ENCODE peak calls at places on chromosomes 7 and 10, in ten cellular contexts. One of them, this sample, is unnamed.

GRCh38 chr7:124667312-124667711 is 98.3 kb downstream of the GPR37 start:
- DNase-seq in ovary: no peak
- DNase-seq in suprapubic skin: no peak
- DNase-seq in spleen: no peak
- DNase-seq in endothelial cell of umbilical vein: no peak
- DNase-seq in A549: no peak
- DNase-seq in body of pancreas: no peak
- DNase-seq in adrenal gland: no peak
- DNase-seq in heart left ventricle: no peak
- DNase-seq in esophagus muscularis mucosa: no peak
- DNase-seq in this sample: no peak

GRCh38 chr7:90595341-90595800 is 750 bp upstream of the CDK14 start:
- DNase-seq in ovary: no peak
- DNase-seq in suprapubic skin: no peak
- DNase-seq in spleen: no peak
- DNase-seq in endothelial cell of umbilical vein: no peak
- DNase-seq in A549: no peak
- DNase-seq in body of pancreas: no peak
- DNase-seq in adrenal gland: no peak
- DNase-seq in heart left ventricle: no peak
- DNase-seq in esophagus muscularis mucosa: no peak
- DNase-seq in this sample: no peak

GRCh38 chr7:114865564-114865963 is 56.3 kb upstream of the MDFIC start:
- DNase-seq in ovary: peak; percentile 18
- DNase-seq in suprapubic skin: no peak
- DNase-seq in spleen: peak; percentile 78
- DNase-seq in endothelial cell of umbilical vein: peak; percentile 64
- DNase-seq in A549: peak; percentile 6
- DNase-seq in body of pancreas: peak; percentile 39
- DNase-seq in adrenal gland: peak; percentile 79
- DNase-seq in heart left ventricle: peak; percentile 41
- DNase-seq in esophagus muscularis mucosa: no peak
- DNase-seq in this sample: peak; percentile 61

GRCh38 chr7:130821864-130822263 is 87.9 kb upstream of the KLF14 start:
- DNase-seq in ovary: no peak
- DNase-seq in suprapubic skin: no peak
- DNase-seq in spleen: no peak
- DNase-seq in endothelial cell of umbilical vein: no peak
- DNase-seq in A549: no peak
- DNase-seq in body of pancreas: no peak
- DNase-seq in adrenal gland: no peak
- DNase-seq in heart left ventricle: no peak
- DNase-seq in esophagus muscularis mucosa: no peak
- DNase-seq in this sample: no peak

GRCh38 chr10:102744374-102745051 is 765 bp downstream of the WBP1L start:
- DNase-seq in ovary: no peak
- DNase-seq in suprapubic skin: peak; percentile 74
- DNase-seq in spleen: no peak
- DNase-seq in endothelial cell of umbilical vein: peak; percentile 58
- DNase-seq in A549: no peak
- DNase-seq in body of pancreas: no peak
- DNase-seq in adrenal gland: peak; percentile 72
- DNase-seq in heart left ventricle: peak; percentile 42
- DNase-seq in esophagus muscularis mucosa: no peak
- DNase-seq in this sample: no peak

GRCh38 chr7:129845972-129846327 is 106.8 kb downstream of the UBE2H start:
- DNase-seq in ovary: no peak
- DNase-seq in suprapubic skin: no peak
- DNase-seq in spleen: no peak
- DNase-seq in endothelial cell of umbilical vein: peak; percentile 74
- DNase-seq in A549: no peak
- DNase-seq in body of pancreas: no peak
- DNase-seq in adrenal gland: no peak
- DNase-seq in heart left ventricle: no peak
- DNase-seq in esophagus muscularis mucosa: no peak
- DNase-seq in this sample: no peak

GRCh38 chr10:43123361-43124093 is 14.7 kb upstream of the CSGALNACT2 start:
- DNase-seq in ovary: no peak
- DNase-seq in suprapubic skin: peak; percentile 45
- DNase-seq in spleen: peak; percentile 59
- DNase-seq in endothelial cell of umbilical vein: no peak
- DNase-seq in A549: no peak
- DNase-seq in body of pancreas: peak; percentile 6
- DNase-seq in adrenal gland: peak; percentile 43
- DNase-seq in heart left ventricle: no peak
- DNase-seq in esophagus muscularis mucosa: no peak
- DNase-seq in this sample: no peak

GRCh38 chr7:116576350-116577319 is 51.8 kb downstream of the CAV1 start:
- DNase-seq in ovary: no peak
- DNase-seq in suprapubic skin: no peak
- DNase-seq in spleen: no peak
- DNase-seq in endothelial cell of umbilical vein: peak; percentile 98
- DNase-seq in A549: no peak
- DNase-seq in body of pancreas: no peak
- DNase-seq in adrenal gland: no peak
- DNase-seq in heart left ventricle: peak; percentile 57
- DNase-seq in esophagus muscularis mucosa: no peak
- DNase-seq in this sample: no peak

GRCh38 chr7:18102576-18102975 is 74.9 kb upstream of the PRPS1L1 start:
- DNase-seq in ovary: no peak
- DNase-seq in suprapubic skin: no peak
- DNase-seq in spleen: no peak
- DNase-seq in endothelial cell of umbilical vein: no peak
- DNase-seq in A549: no peak
- DNase-seq in body of pancreas: no peak
- DNase-seq in adrenal gland: no peak
- DNase-seq in heart left ventricle: no peak
- DNase-seq in esophagus muscularis mucosa: no peak
- DNase-seq in this sample: no peak

GRCh38 chr10:119769886-119770285 is 44.0 kb downstream of the INPP5F start:
- DNase-seq in ovary: no peak
- DNase-seq in suprapubic skin: no peak
- DNase-seq in spleen: no peak
- DNase-seq in endothelial cell of umbilical vein: peak; percentile 86
- DNase-seq in A549: no peak
- DNase-seq in body of pancreas: no peak
- DNase-seq in adrenal gland: no peak
- DNase-seq in heart left ventricle: no peak
- DNase-seq in esophagus muscularis mucosa: no peak
- DNase-seq in this sample: no peak

GRCh38 chr10:33155720-33156638 is 178.5 kb downstream of the NRP1 start:
- DNase-seq in ovary: no peak
- DNase-seq in suprapubic skin: no peak
- DNase-seq in spleen: no peak
- DNase-seq in endothelial cell of umbilical vein: no peak
- DNase-seq in A549: peak; percentile 89
- DNase-seq in body of pancreas: peak; percentile 21
- DNase-seq in adrenal gland: no peak
- DNase-seq in heart left ventricle: no peak
- DNase-seq in esophagus muscularis mucosa: no peak
- DNase-seq in this sample: no peak

DNA sequence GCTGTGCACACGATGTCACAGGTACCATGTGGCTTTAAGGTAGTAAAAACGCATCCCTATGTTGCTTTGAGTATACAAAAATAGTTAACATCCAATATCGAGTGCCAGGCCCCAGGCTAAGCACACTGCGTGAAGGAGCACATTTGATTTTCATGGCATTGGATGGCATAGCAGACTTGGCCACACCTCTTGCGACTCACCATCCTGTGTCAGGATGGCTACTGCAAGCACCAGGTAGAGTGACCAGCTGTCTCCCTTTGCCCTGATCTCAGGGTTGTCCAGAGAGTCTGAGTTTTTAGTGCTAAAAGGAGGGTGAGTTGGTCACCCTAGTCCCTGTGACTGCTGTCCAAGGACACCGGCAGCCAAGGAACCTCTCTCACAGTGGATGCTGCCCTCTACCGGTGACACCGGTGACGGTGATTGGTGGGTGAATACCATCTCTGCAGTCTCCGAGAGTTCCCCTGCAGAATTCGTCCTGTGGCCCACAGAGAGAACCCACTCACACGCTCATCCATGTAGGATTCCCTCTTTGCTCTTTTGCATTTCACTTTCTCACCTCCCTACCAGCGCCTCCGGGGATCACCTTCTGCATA is 76.1 kb downstream of the BICC1 start:
- DNase-seq in ovary: no peak
- DNase-seq in suprapubic skin: no peak
- DNase-seq in spleen: no peak
- DNase-seq in endothelial cell of umbilical vein: no peak
- DNase-seq in A549: no peak
- DNase-seq in body of pancreas: peak; percentile 51
- DNase-seq in adrenal gland: peak; percentile 55
- DNase-seq in heart left ventricle: no peak
- DNase-seq in esophagus muscularis mucosa: no peak
- DNase-seq in this sample: no peak
- TF ChIP-seq POLR2A in ovary: no peak
- TF ChIP-seq POLR2A in suprapubic skin: no peak
- TF ChIP-seq POLR2A in spleen: no peak
- TF ChIP-seq POLR2A in endothelial cell of umbilical vein: no peak
- TF ChIP-seq POLR2A in A549: no peak
- TF ChIP-seq POLR2A in body of pancreas: no peak
- TF ChIP-seq POLR2A in adrenal gland: no peak
- TF ChIP-seq POLR2A in heart left ventricle: no peak
- TF ChIP-seq POLR2A in esophagus muscularis mucosa: no peak
- TF ChIP-seq POLR2A in this sample: no peak

GRCh38 chr10:3471497-3471896 is 298.9 kb upstream of the PITRM1 start:
- DNase-seq in ovary: no peak
- DNase-seq in suprapubic skin: no peak
- DNase-seq in spleen: no peak
- DNase-seq in endothelial cell of umbilical vein: no peak
- DNase-seq in A549: no peak
- DNase-seq in body of pancreas: no peak
- DNase-seq in adrenal gland: no peak
- DNase-seq in heart left ventricle: no peak
- DNase-seq in esophagus muscularis mucosa: no peak
- DNase-seq in this sample: no peak
- H3K4me1 ChIP-seq in ovary: peaks cover 19% of the 10 kb centered on the region
- H3K4me1 ChIP-seq in suprapubic skin: peaks cover 66% of the 10 kb centered on the region
- H3K4me1 ChIP-seq in spleen: peaks cover 16% of the 10 kb centered on the region
- H3K4me1 ChIP-seq in endothelial cell of umbilical vein: peaks cover 36% of the 10 kb centered on the region
- H3K4me1 ChIP-seq in A549: peaks cover 50% of the 10 kb centered on the region
- H3K4me1 ChIP-seq in body of pancreas: peaks cover 18% of the 10 kb centered on the region
- H3K4me1 ChIP-seq in adrenal gland: peaks cover 32% of the 10 kb centered on the region
- H3K4me1 ChIP-seq in heart left ventricle: no peaks in the 10 kb centered on the region
- H3K4me1 ChIP-seq in esophagus muscularis mucosa: peaks cover 73% of the 10 kb centered on the region
- H3K4me1 ChIP-seq in this sample: peaks cover 17% of the 10 kb centered on the region

GRCh38 chr10:7410800-7411670 is at the start of gene SFMBT2:
- DNase-seq in ovary: peak; percentile 77
- DNase-seq in suprapubic skin: no peak
- DNase-seq in spleen: peak; percentile 91
- DNase-seq in endothelial cell of umbilical vein: peak; percentile 65
- DNase-seq in A549: peak; percentile 75
- DNase-seq in body of pancreas: peak; percentile 50
- DNase-seq in adrenal gland: peak; percentile 70
- DNase-seq in heart left ventricle: peak; percentile 68
- DNase-seq in esophagus muscularis mucosa: no peak
- DNase-seq in this sample: peak; percentile 50
- TF ChIP-seq POLR2A in ovary: peak; percentile 27
- TF ChIP-seq POLR2A in suprapubic skin: no peak
- TF ChIP-seq POLR2A in spleen: no peak
- TF ChIP-seq POLR2A in endothelial cell of umbilical vein: no peak
- TF ChIP-seq POLR2A in A549: peak; percentile 25
- TF ChIP-seq POLR2A in body of pancreas: no peak
- TF ChIP-seq POLR2A in adrenal gland: no peak
- TF ChIP-seq POLR2A in heart left ventricle: no peak
- TF ChIP-seq POLR2A in esophagus muscularis mucosa: no peak
- TF ChIP-seq POLR2A in this sample: peak; percentile 45

GRCh38 chr10:21517983-21518628 is 7.4 kb downstream of the SKIDA1 start:
- DNase-seq in ovary: no peak
- DNase-seq in suprapubic skin: no peak
- DNase-seq in spleen: no peak
- DNase-seq in endothelial cell of umbilical vein: no peak
- DNase-seq in A549: no peak
- DNase-seq in body of pancreas: no peak
- DNase-seq in adrenal gland: no peak
- DNase-seq in heart left ventricle: no peak
- DNase-seq in esophagus muscularis mucosa: no peak
- DNase-seq in this sample: no peak

GRCh38 chr10:21518629-21519321 is 6.7 kb downstream of the SKIDA1 start:
- DNase-seq in ovary: peak; percentile 61
- DNase-seq in suprapubic skin: no peak
- DNase-seq in spleen: no peak
- DNase-seq in endothelial cell of umbilical vein: peak; percentile 61
- DNase-seq in A549: no peak
- DNase-seq in body of pancreas: no peak
- DNase-seq in adrenal gland: peak; percentile 55
- DNase-seq in heart left ventricle: no peak
- DNase-seq in esophagus muscularis mucosa: no peak
- DNase-seq in this sample: no peak

GRCh38 chr10:21515581-21516269 is 9.8 kb downstream of the SKIDA1 start:
- DNase-seq in ovary: no peak
- DNase-seq in suprapubic skin: no peak
- DNase-seq in spleen: no peak
- DNase-seq in endothelial cell of umbilical vein: no peak
- DNase-seq in A549: no peak
- DNase-seq in body of pancreas: no peak
- DNase-seq in adrenal gland: no peak
- DNase-seq in heart left ventricle: no peak
- DNase-seq in esophagus muscularis mucosa: no peak
- DNase-seq in this sample: no peak

GRCh38 chr10:21516270-21517131 is 9.0 kb downstream of the SKIDA1 start:
- DNase-seq in ovary: peak; percentile 78
- DNase-seq in suprapubic skin: peak; percentile 80
- DNase-seq in spleen: peak; percentile 89
- DNase-seq in endothelial cell of umbilical vein: peak; percentile 53
- DNase-seq in A549: no peak
- DNase-seq in body of pancreas: peak; percentile 72
- DNase-seq in adrenal gland: peak; percentile 86
- DNase-seq in heart left ventricle: peak; percentile 63
- DNase-seq in esophagus muscularis mucosa: no peak
- DNase-seq in this sample: no peak

DNA sequence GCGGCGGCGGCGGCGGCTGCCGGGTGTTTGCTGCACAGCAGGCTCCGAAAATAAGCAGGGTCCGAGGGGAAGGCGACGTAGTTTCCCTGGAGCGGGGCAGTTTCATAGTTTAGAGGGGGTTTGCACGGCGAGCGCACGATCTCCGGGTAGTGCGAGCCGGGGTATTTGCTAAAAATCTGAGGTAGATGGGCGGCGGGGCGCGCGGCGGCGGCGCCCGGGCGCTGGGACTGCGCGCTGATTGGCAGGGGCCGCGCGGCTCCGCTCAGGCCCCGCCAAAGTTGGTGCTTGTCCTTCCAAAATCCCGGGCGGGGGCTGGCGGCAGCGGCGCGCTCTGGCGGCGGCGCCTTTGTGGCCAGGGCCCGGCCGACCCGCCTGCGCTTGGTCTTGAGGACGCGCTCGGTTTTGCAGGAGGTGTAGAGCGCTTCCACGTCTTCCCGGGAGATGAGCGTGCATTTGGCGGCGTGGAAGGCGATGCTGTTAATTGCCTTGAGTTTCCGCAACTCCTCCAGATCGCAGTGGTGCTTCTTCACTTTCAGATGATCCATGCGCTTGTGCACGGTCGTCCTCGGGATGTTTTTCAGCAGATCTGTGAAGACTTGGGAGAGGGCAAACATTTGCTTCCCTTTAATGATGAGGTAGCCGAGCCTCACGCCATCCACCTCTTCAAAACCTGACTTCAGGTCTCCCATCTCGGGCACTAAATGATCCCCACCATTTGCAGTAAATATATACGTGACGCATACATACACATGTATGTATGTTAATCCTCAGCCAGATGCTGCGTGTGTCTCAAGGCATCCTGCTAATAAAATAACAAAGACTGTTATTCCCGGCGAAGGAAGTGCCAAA is 8.1 kb downstream of the SKIDA1 start:
- DNase-seq in ovary: peak; percentile 77
- DNase-seq in suprapubic skin: peak; percentile 76
- DNase-seq in spleen: no peak
- DNase-seq in endothelial cell of umbilical vein: peak; percentile 53
- DNase-seq in A549: peak; percentile 56
- DNase-seq in body of pancreas: peak; percentile 56
- DNase-seq in adrenal gland: peak; percentile 78
- DNase-seq in heart left ventricle: peak; percentile 70
- DNase-seq in esophagus muscularis mucosa: no peak
- DNase-seq in this sample: no peak
- H3K4me1 ChIP-seq in ovary: peaks cover 6% of the 10 kb centered on the region
- H3K4me1 ChIP-seq in suprapubic skin: peaks cover 54% of the 10 kb centered on the region
- H3K4me1 ChIP-seq in spleen: peaks cover 13% of the 10 kb centered on the region
- H3K4me1 ChIP-seq in endothelial cell of umbilical vein: peaks cover 26% of the 10 kb centered on the region
- H3K4me1 ChIP-seq in A549: peaks cover 53% of the 10 kb centered on the region
- H3K4me1 ChIP-seq in body of pancreas: peaks cover 19% of the 10 kb centered on the region
- H3K4me1 ChIP-seq in adrenal gland: peaks cover 26% of the 10 kb centered on the region
- H3K4me1 ChIP-seq in heart left ventricle: no peaks in the 10 kb centered on the region
- H3K4me1 ChIP-seq in esophagus muscularis mucosa: peaks cover 65% of the 10 kb centered on the region
- H3K4me1 ChIP-seq in this sample: no peaks in the 10 kb centered on the region